ENCODE peak calls at places on chromosomes 4 and X, in six cellular contexts. S is spleen, Z is neural progenitor cell, N is ovary, T is uterus, L is mucosa of descending colon. W is an unnamed sample. For H3K4me1, the result is how much of the 10 kb centered on the place peaks cover.

GRCh38 chr4:124431663-124432192 is 280.8 kb downstream of the ANKRD50 start:
- DNase-seq in L (no peak), S (no peak), T (no peak), N (no peak), Z (no peak), W (no peak)

GRCh38 chr4:93144644-93145043 is 683.9 kb upstream of the ATOH1 start:
- DNase-seq in T (no peak), N (no peak), Z (no peak), S (no peak), L (no peak), W (no peak)

GRCh38 chr4:71186257-71186565 is 152.6 kb upstream of the SLC4A4 start:
- DNase-seq in S (no peak), Z (no peak), L (no peak), N (no peak), T (no peak), W (no peak)

GRCh38 chr4:78417603-78418002 is 134.0 kb upstream of the ANXA3 start:
- DNase-seq in Z (peak), T (no peak), N (no peak), L (no peak), S (no peak), W (no peak)

GRCh38 chr4:153247116-153247490 is 42.9 kb downstream of the TRIM2 start:
- DNase-seq in T (no peak), N (no peak), Z (no peak), L (no peak), S (no peak), W (no peak)

GRCh38 chr4:144645102-144645469 is 870 bp upstream of the HHIP start:
- DNase-seq in S (no peak), T (peak), N (peak), L (peak), Z (peak), W (no peak)

GRCh38 chrX:68894513-68895338 is 65.9 kb downstream of the EFNB1 start:
- DNase-seq in L (peak), N (peak), T (peak), Z (peak), S (peak), W (peak)

GRCh38 chr4:41360214-41360910 is 103.6 kb downstream of the UCHL1 start:
- DNase-seq in L (peak), Z (peak), N (peak), S (peak), T (peak), W (peak)

GRCh38 chrX:135327299-135327698 is 18.0 kb downstream of the ETDC start:
- DNase-seq in T (no peak), N (no peak), S (no peak), Z (no peak), L (no peak), W (no peak)

GRCh38 chrX:98962996-98963395 is 1447.1 kb downstream of the PCDH19 start:
- DNase-seq in N (no peak), Z (no peak), S (no peak), T (no peak), L (no peak), W (no peak)

GRCh38 chrX:50448565-50448964 is 22.1 kb downstream of the DGKK start:
- DNase-seq in Z (no peak), S (no peak), N (no peak), T (no peak), L (no peak), W (no peak)

GRCh38 chrX:13511557-13512330 is 57.7 kb upstream of the EGFL6 start:
- DNase-seq in T (no peak), L (no peak), N (no peak), Z (no peak), S (no peak), W (no peak)

GRCh38 chr4:81304871-81305270 is 89.8 kb upstream of the PRKG2 start:
- DNase-seq in T (no peak), S (no peak), N (no peak), Z (no peak), L (no peak), W (no peak)

GRCh38 chrX:150410513-150410912 is 47.4 kb downstream of the MAMLD1 start:
- DNase-seq in N (no peak), T (no peak), L (no peak), Z (no peak), S (no peak), W (no peak)

GRCh38 chr4:77433102-77433733 is 172.4 kb upstream of the CXCL13 start:
- DNase-seq in Z (peak), N (no peak), T (no peak), L (no peak), S (no peak), W (no peak)

GRCh38 chr4:184818216-184818564 is 7.6 kb downstream of the ACSL1 start:
- DNase-seq in S (no peak), L (no peak), Z (no peak), N (no peak), T (no peak), W (no peak)
- H3K4me1 ChIP-seq in S (half or more), L (under half), Z (under half), N (under half), T (under half), W (half or more)

DNA sequence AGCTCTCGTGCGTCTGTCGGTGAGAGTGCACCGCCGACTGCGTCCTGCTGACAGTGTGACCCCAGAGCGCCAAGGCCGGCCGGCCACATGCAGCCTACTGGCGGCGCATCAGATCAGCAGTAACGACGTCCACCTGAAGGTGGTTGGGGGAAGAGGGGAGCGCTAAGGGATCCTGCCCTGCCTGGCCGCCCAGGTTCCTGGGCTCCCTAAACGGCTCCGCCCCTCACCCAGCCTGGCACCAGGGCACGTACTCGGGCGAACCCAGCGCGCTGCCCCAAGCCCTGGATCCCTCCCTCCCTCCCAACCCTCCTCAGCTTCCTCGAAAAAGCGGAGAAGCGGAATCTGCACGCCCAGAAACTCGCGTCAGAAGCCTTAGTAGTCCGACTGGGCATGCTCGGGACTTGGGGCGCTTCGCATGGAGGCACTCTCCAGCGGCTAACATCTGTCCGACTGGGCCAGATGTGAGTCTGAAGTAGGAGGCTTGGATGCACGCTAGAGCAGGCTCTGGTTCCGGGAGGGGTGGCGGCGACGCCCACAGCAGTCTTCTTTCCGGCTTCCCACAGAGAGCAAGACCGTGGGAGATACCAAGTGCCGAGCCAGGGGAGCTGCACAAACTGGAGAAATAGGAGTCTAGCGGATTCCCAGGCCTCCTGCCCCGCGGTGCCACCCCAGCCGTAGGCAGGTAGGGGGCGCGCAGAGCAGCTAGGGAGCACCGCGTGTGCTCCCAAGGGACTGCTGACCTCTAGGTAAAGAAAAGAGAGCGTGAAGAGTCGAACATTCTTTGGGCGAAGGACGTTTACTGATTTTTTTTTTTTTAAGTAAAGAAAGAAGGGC is 114.4 kb upstream of the TEX13C start:
- DNase-seq in T (peak), L (peak), S (peak), Z (peak), N (no peak), W (peak)
- TF ChIP-seq CTCF in T (no peak), L (no peak), S (no peak), Z (peak), N (no peak), W (no peak)

GRCh38 chr4:184384056-184384809 is 90.1 kb downstream of the IRF2 start:
- DNase-seq in L (peak), Z (peak), S (peak), T (no peak), N (no peak), W (no peak)

GRCh38 chr4:184384810-184385557 is 89.4 kb downstream of the IRF2 start:
- DNase-seq in T (no peak), Z (peak), N (no peak), L (no peak), S (no peak), W (no peak)

GRCh38 chr4:184382189-184382846 is 92.0 kb downstream of the IRF2 start:
- DNase-seq in Z (no peak), L (no peak), T (no peak), N (no peak), S (no peak), W (no peak)

GRCh38 chr4:184385705-184386141 is 88.6 kb downstream of the IRF2 start:
- DNase-seq in S (no peak), Z (no peak), L (peak), T (no peak), N (no peak), W (peak)

GRCh38 chr4:184383497-184384055 is 90.8 kb downstream of the IRF2 start:
- DNase-seq in T (peak), L (no peak), S (no peak), N (no peak), Z (no peak), W (no peak)
- H3K4me1 ChIP-seq in T (under half), L (under half), S (half or more), N (under half), Z (under half), W (half or more)

GRCh38 chr4:123244233-123244632 is 152.4 kb upstream of the SPRY1 start:
- DNase-seq in Z (peak), T (no peak), N (no peak), L (no peak), S (peak), W (peak)
- TF ChIP-seq CTCF in Z (no peak), T (no peak), N (no peak), L (no peak), S (peak), W (peak)

GRCh38 chr4:15746110-15746509 is 32.0 kb upstream of the CD38 start:
- DNase-seq in L (no peak), T (no peak), N (no peak), Z (no peak), S (no peak), W (no peak)

GRCh38 chr4:15742083-15742582 is 36.0 kb upstream of the CD38 start:
- DNase-seq in N (no peak), S (no peak), Z (no peak), T (no peak), L (no peak), W (no peak)

GRCh38 chr4:15740764-15741404 is 37.2 kb upstream of the CD38 start:
- DNase-seq in T (no peak), Z (no peak), N (no peak), S (no peak), L (no peak), W (no peak)

GRCh38 chr4:15742637-15743036 is 35.5 kb upstream of the CD38 start:
- DNase-seq in L (no peak), S (no peak), N (no peak), Z (no peak), T (no peak), W (no peak)

GRCh38 chr4:15744016-15744415 is 34.1 kb upstream of the CD38 start:
- DNase-seq in Z (no peak), S (no peak), N (no peak), T (no peak), L (no peak), W (no peak)
- H3K4me1 ChIP-seq in Z (under half), S (under half), N (under half), T (under half), L (under half), W (under half)

W was measured in heart left ventricle.